ENCODE peak calls at places on chromosomes 5 and 9, in six cellular contexts. One of them, this sample, is unnamed. For H3K4me1, the result is how much of the 10 kb centered on the place peaks cover.

GRCh38 chr5:180844432-180844831 is 16.6 kb downstream of the ZFP62 start:
- DNase-seq in upper lobe of right lung: no peak
- DNase-seq in lung: no peak
- DNase-seq in CD8-positive, alpha-beta T cell: no peak
- DNase-seq in cardiac muscle cell: no peak
- DNase-seq in left ventricle myocardium inferior: no peak
- DNase-seq in this sample: no peak

GRCh38 chr9:92728831-92729734 is 35.5 kb downstream of the BICD2 start:
- DNase-seq in upper lobe of right lung: peak
- DNase-seq in lung: no peak
- DNase-seq in CD8-positive, alpha-beta T cell: no peak
- DNase-seq in cardiac muscle cell: no peak
- DNase-seq in left ventricle myocardium inferior: no peak
- DNase-seq in this sample: peak

GRCh38 chr9:73348485-73348884 is 196.8 kb downstream of the ANXA1 start:
- DNase-seq in upper lobe of right lung: no peak
- DNase-seq in lung: no peak
- DNase-seq in CD8-positive, alpha-beta T cell: no peak
- DNase-seq in cardiac muscle cell: peak
- DNase-seq in left ventricle myocardium inferior: no peak
- DNase-seq in this sample: no peak

GRCh38 chr5:93883459-93883858 is 142.1 kb upstream of the POU5F2 start:
- DNase-seq in upper lobe of right lung: no peak
- DNase-seq in lung: no peak
- DNase-seq in CD8-positive, alpha-beta T cell: no peak
- DNase-seq in cardiac muscle cell: no peak
- DNase-seq in left ventricle myocardium inferior: no peak
- DNase-seq in this sample: no peak

GRCh38 chr5:170623576-170624181 is 119.9 kb downstream of the KCNIP1 start:
- DNase-seq in upper lobe of right lung: peak
- DNase-seq in lung: no peak
- DNase-seq in CD8-positive, alpha-beta T cell: no peak
- DNase-seq in cardiac muscle cell: peak
- DNase-seq in left ventricle myocardium inferior: no peak
- DNase-seq in this sample: peak

GRCh38 chr5:157516626-157517325 is 56.8 kb downstream of the NIPAL4 start:
- DNase-seq in upper lobe of right lung: no peak
- DNase-seq in lung: peak
- DNase-seq in CD8-positive, alpha-beta T cell: no peak
- DNase-seq in cardiac muscle cell: peak
- DNase-seq in left ventricle myocardium inferior: peak
- DNase-seq in this sample: no peak

GRCh38 chr9:17272510-17272909 is 137.7 kb downstream of the CNTLN start:
- DNase-seq in upper lobe of right lung: no peak
- DNase-seq in lung: no peak
- DNase-seq in CD8-positive, alpha-beta T cell: no peak
- DNase-seq in cardiac muscle cell: no peak
- DNase-seq in left ventricle myocardium inferior: no peak
- DNase-seq in this sample: no peak

GRCh38 chr9:114030364-114030763 is 47.7 kb downstream of the AMBP start:
- DNase-seq in upper lobe of right lung: no peak
- DNase-seq in lung: peak
- DNase-seq in CD8-positive, alpha-beta T cell: no peak
- DNase-seq in cardiac muscle cell: no peak
- DNase-seq in left ventricle myocardium inferior: no peak
- DNase-seq in this sample: no peak

GRCh38 chr5:6195711-6196358 is 182.5 kb downstream of the MED10 start:
- DNase-seq in upper lobe of right lung: no peak
- DNase-seq in lung: no peak
- DNase-seq in CD8-positive, alpha-beta T cell: no peak
- DNase-seq in cardiac muscle cell: no peak
- DNase-seq in left ventricle myocardium inferior: no peak
- DNase-seq in this sample: no peak

GRCh38 chr5:39580702-39581498 is 156.1 kb upstream of the DAB2 start:
- DNase-seq in upper lobe of right lung: no peak
- DNase-seq in lung: no peak
- DNase-seq in CD8-positive, alpha-beta T cell: no peak
- DNase-seq in cardiac muscle cell: peak
- DNase-seq in left ventricle myocardium inferior: no peak
- DNase-seq in this sample: no peak
- H3K4me3 ChIP-seq in upper lobe of right lung: no peak
- H3K4me3 ChIP-seq in lung: no peak
- H3K4me3 ChIP-seq in CD8-positive, alpha-beta T cell: no peak
- H3K4me3 ChIP-seq in cardiac muscle cell: no peak
- H3K4me3 ChIP-seq in left ventricle myocardium inferior: no peak
- H3K4me3 ChIP-seq in this sample: no peak

GRCh38 chr9:69671904-69672827 is at the start of gene APBA1:
- DNase-seq in upper lobe of right lung: peak
- DNase-seq in lung: peak
- DNase-seq in CD8-positive, alpha-beta T cell: peak
- DNase-seq in cardiac muscle cell: peak
- DNase-seq in left ventricle myocardium inferior: peak
- DNase-seq in this sample: peak
- TF ChIP-seq CTCF in upper lobe of right lung: no peak
- TF ChIP-seq CTCF in lung: no peak
- TF ChIP-seq CTCF in CD8-positive, alpha-beta T cell: no peak
- TF ChIP-seq CTCF in cardiac muscle cell: no peak
- TF ChIP-seq CTCF in left ventricle myocardium inferior: peak
- TF ChIP-seq CTCF in this sample: no peak

DNA sequence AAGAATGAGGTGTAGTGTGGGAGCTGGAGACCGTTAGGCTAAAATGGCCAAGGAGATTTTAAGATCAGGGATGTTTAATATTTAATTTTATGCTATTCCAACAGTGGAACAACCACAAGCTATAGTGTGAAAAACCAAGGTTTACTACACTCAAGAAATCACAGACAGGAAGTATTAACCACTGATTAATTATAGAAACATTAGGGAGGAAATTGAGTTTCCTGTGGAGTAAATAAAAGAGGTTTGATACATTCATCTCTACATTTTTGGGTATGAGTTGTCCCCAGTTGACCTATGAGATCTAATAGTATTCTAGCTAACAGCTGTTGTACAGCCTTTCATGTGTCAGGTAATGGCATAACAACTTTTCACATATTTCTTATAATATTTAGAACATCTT is 103.7 kb upstream of the MPDZ start:
- DNase-seq in upper lobe of right lung: no peak
- DNase-seq in lung: no peak
- DNase-seq in CD8-positive, alpha-beta T cell: no peak
- DNase-seq in cardiac muscle cell: no peak
- DNase-seq in left ventricle myocardium inferior: no peak
- DNase-seq in this sample: no peak
- H3K4me1 ChIP-seq in upper lobe of right lung: under half
- H3K4me1 ChIP-seq in lung: under half
- H3K4me1 ChIP-seq in CD8-positive, alpha-beta T cell: under half
- H3K4me1 ChIP-seq in cardiac muscle cell: under half
- H3K4me1 ChIP-seq in left ventricle myocardium inferior: under half
- H3K4me1 ChIP-seq in this sample: under half

DNA sequence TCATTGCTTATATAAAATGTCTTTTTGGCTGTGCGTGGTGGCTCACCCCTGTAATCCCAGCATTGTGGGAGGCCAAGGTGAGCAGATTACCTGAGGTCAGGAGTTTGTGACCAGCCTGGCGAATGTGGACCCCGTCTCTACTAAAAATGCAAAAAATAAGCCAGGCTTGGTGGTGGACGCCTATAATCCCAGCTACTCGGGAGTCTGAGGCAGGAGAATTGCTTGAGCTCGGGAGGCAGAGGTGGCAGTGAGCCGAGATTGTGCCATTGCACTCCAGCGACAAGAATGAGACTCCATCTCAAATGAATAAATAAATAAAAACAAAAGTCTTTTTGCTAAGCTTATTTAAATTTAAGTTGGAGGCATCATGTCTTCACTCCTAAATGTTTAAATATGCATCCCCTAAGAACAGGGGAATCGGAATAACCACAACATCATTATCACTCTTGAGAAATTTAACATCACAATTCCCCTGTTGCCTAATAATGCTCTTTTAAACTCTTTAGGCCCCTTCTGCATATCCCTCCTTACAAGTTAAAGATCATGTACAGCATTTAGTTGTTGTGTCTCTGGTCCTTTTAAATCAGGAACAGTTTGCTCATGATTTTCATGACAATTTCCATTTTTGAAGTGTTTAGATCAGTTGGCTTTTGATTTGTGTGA is 72.8 kb downstream of the ERBIN start:
- DNase-seq in upper lobe of right lung: no peak
- DNase-seq in lung: no peak
- DNase-seq in CD8-positive, alpha-beta T cell: no peak
- DNase-seq in cardiac muscle cell: no peak
- DNase-seq in left ventricle myocardium inferior: no peak
- DNase-seq in this sample: no peak
- H3K4me3 ChIP-seq in upper lobe of right lung: no peak
- H3K4me3 ChIP-seq in lung: no peak
- H3K4me3 ChIP-seq in CD8-positive, alpha-beta T cell: no peak
- H3K4me3 ChIP-seq in cardiac muscle cell: no peak
- H3K4me3 ChIP-seq in left ventricle myocardium inferior: no peak
- H3K4me3 ChIP-seq in this sample: no peak

GRCh38 chr9:120916573-120916972 is 10.0 kb downstream of the TRAF1 start:
- DNase-seq in upper lobe of right lung: no peak
- DNase-seq in lung: no peak
- DNase-seq in CD8-positive, alpha-beta T cell: no peak
- DNase-seq in cardiac muscle cell: peak
- DNase-seq in left ventricle myocardium inferior: peak
- DNase-seq in this sample: peak
- TF ChIP-seq CTCF in upper lobe of right lung: no peak
- TF ChIP-seq CTCF in lung: no peak
- TF ChIP-seq CTCF in CD8-positive, alpha-beta T cell: no peak
- TF ChIP-seq CTCF in cardiac muscle cell: peak
- TF ChIP-seq CTCF in left ventricle myocardium inferior: peak
- TF ChIP-seq CTCF in this sample: peak

GRCh38 chr5:36949593-36949992 is 73.0 kb downstream of the NIPBL start:
- DNase-seq in upper lobe of right lung: no peak
- DNase-seq in lung: no peak
- DNase-seq in CD8-positive, alpha-beta T cell: no peak
- DNase-seq in cardiac muscle cell: no peak
- DNase-seq in left ventricle myocardium inferior: no peak
- DNase-seq in this sample: no peak
- H3K4me1 ChIP-seq in upper lobe of right lung: under half
- H3K4me1 ChIP-seq in lung: under half
- H3K4me1 ChIP-seq in CD8-positive, alpha-beta T cell: under half
- H3K4me1 ChIP-seq in cardiac muscle cell: under half
- H3K4me1 ChIP-seq in left ventricle myocardium inferior: half or more
- H3K4me1 ChIP-seq in this sample: under half

GRCh38 chr5:140042551-140043507 is at the start of gene NRG2:
- DNase-seq in upper lobe of right lung: peak
- DNase-seq in lung: peak
- DNase-seq in CD8-positive, alpha-beta T cell: peak
- DNase-seq in cardiac muscle cell: peak
- DNase-seq in left ventricle myocardium inferior: peak
- DNase-seq in this sample: peak
- H3K4me3 ChIP-seq in upper lobe of right lung: peak
- H3K4me3 ChIP-seq in lung: peak
- H3K4me3 ChIP-seq in CD8-positive, alpha-beta T cell: peak
- H3K4me3 ChIP-seq in cardiac muscle cell: peak
- H3K4me3 ChIP-seq in left ventricle myocardium inferior: peak
- H3K4me3 ChIP-seq in this sample: peak

DNA sequence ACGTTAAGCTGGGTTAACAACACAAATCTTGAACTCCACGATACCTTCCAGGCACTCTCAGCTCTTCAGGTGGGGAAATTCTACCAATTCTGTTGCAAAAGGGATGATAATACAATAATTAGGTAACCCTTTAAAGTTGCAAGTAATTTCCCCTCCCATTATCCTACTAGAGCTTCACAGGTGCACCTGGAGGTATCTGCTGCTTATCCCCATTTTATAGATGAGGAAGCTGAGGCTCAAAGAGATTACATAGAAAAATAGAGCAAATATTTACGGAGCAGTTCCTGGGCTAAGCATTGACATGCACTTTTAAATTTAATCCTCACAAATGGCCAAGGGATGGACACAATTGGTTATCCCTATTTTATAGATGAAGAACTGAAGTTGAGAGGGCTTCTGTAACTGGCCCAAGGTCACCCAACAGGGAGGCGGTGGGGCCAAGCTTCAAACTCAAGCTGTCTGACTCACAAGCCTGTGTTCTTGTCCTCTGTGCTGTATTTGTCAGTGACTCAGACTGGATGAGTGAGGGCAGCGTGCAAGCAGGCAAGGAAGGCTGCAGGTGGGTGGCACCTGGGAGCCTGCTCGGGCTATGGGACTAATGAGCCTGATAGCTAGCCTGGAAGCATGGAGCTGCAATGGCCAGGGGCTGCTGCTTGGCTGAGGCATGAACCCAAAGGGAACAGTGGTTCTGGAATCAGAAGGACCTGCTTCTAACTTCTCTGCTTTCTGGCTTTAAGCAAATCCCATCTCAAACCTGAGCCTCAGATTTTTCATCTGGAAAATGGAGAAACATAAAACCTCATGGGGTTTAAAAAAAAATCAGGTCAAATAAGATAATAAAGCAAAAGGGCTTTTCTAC is 105.5 kb downstream of the PDE6A start:
- DNase-seq in upper lobe of right lung: no peak
- DNase-seq in lung: no peak
- DNase-seq in CD8-positive, alpha-beta T cell: no peak
- DNase-seq in cardiac muscle cell: peak
- DNase-seq in left ventricle myocardium inferior: no peak
- DNase-seq in this sample: no peak
- TF ChIP-seq CTCF in upper lobe of right lung: no peak
- TF ChIP-seq CTCF in lung: no peak
- TF ChIP-seq CTCF in CD8-positive, alpha-beta T cell: no peak
- TF ChIP-seq CTCF in cardiac muscle cell: no peak
- TF ChIP-seq CTCF in left ventricle myocardium inferior: no peak
- TF ChIP-seq CTCF in this sample: no peak